ENCODE peak calls at places on chromosomes 12 and 14, in seven cellular contexts. One of them, this sample, is unnamed.

GRCh38 chr12:100504820-100505219 is 31.2 kb downstream of the NR1H4 start:
- DNase-seq in stimulated activated CD4-positive, alpha-beta T cell treated with anti-CD3 and anti-CD28 coated beads, Interleukin-1b, Interleukin-23, amount 100 ng/mL, for 24 hours: no peak
- DNase-seq in NCI-H2029 treated with DMSO at 0.1 percent for 48 hours: no peak
- DNase-seq in NCI-H1092: no peak
- DNase-seq in WTC11: no peak
- DNase-seq in neuronal stem cell: no peak
- DNase-seq in NCI-H1694 treated with DMSO at 0.1 percent for 48 hours: no peak
- DNase-seq in this sample: no peak

GRCh38 chr14:57486767-57487379 is 6.8 kb downstream of the CCDC198 start:
- DNase-seq in neuronal stem cell: peak
- DNase-seq in stimulated activated CD4-positive, alpha-beta T cell treated with anti-CD3 and anti-CD28 coated beads, Interleukin-1b, Interleukin-23, amount 100 ng/mL, for 24 hours: no peak
- DNase-seq in NCI-H2029 treated with DMSO at 0.1 percent for 48 hours: peak
- DNase-seq in NCI-H1092: peak
- DNase-seq in NCI-H1694 treated with DMSO at 0.1 percent for 48 hours: peak
- DNase-seq in WTC11: no peak
- DNase-seq in this sample: no peak

GRCh38 chr12:6323340-6323994 is 13.0 kb downstream of the PLEKHG6 start:
- DNase-seq in stimulated activated CD4-positive, alpha-beta T cell treated with anti-CD3 and anti-CD28 coated beads, Interleukin-1b, Interleukin-23, amount 100 ng/mL, for 24 hours: no peak
- DNase-seq in neuronal stem cell: no peak
- DNase-seq in NCI-H1694 treated with DMSO at 0.1 percent for 48 hours: no peak
- DNase-seq in NCI-H1092: no peak
- DNase-seq in NCI-H2029 treated with DMSO at 0.1 percent for 48 hours: no peak
- DNase-seq in WTC11: peak
- DNase-seq in this sample: no peak

GRCh38 chr14:68232643-68233055 is 413.1 kb downstream of the RAD51B start:
- DNase-seq in WTC11: no peak
- DNase-seq in stimulated activated CD4-positive, alpha-beta T cell treated with anti-CD3 and anti-CD28 coated beads, Interleukin-1b, Interleukin-23, amount 100 ng/mL, for 24 hours: peak
- DNase-seq in NCI-H1694 treated with DMSO at 0.1 percent for 48 hours: no peak
- DNase-seq in neuronal stem cell: no peak
- DNase-seq in NCI-H2029 treated with DMSO at 0.1 percent for 48 hours: no peak
- DNase-seq in NCI-H1092: no peak
- DNase-seq in this sample: no peak

GRCh38 chr12:107570721-107571120 is 114.9 kb upstream of the PWP1 start:
- DNase-seq in stimulated activated CD4-positive, alpha-beta T cell treated with anti-CD3 and anti-CD28 coated beads, Interleukin-1b, Interleukin-23, amount 100 ng/mL, for 24 hours: no peak
- DNase-seq in neuronal stem cell: no peak
- DNase-seq in NCI-H1694 treated with DMSO at 0.1 percent for 48 hours: no peak
- DNase-seq in NCI-H1092: peak
- DNase-seq in WTC11: no peak
- DNase-seq in NCI-H2029 treated with DMSO at 0.1 percent for 48 hours: peak
- DNase-seq in this sample: no peak

GRCh38 chr12:2011641-2012607 is 7.7 kb upstream of the DCP1B start:
- DNase-seq in neuronal stem cell: no peak
- DNase-seq in WTC11: peak
- DNase-seq in stimulated activated CD4-positive, alpha-beta T cell treated with anti-CD3 and anti-CD28 coated beads, Interleukin-1b, Interleukin-23, amount 100 ng/mL, for 24 hours: no peak
- DNase-seq in NCI-H2029 treated with DMSO at 0.1 percent for 48 hours: peak
- DNase-seq in NCI-H1092: peak
- DNase-seq in NCI-H1694 treated with DMSO at 0.1 percent for 48 hours: no peak
- DNase-seq in this sample: no peak

GRCh38 chr12:121789800-121790748 is 3.4 kb downstream of the RHOF start:
- DNase-seq in NCI-H1092: no peak
- DNase-seq in NCI-H2029 treated with DMSO at 0.1 percent for 48 hours: no peak
- DNase-seq in stimulated activated CD4-positive, alpha-beta T cell treated with anti-CD3 and anti-CD28 coated beads, Interleukin-1b, Interleukin-23, amount 100 ng/mL, for 24 hours: peak
- DNase-seq in neuronal stem cell: no peak
- DNase-seq in NCI-H1694 treated with DMSO at 0.1 percent for 48 hours: no peak
- DNase-seq in WTC11: no peak
- DNase-seq in this sample: peak

GRCh38 chr14:72568296-72568992 is 325.5 kb downstream of the DPF3 start:
- DNase-seq in NCI-H2029 treated with DMSO at 0.1 percent for 48 hours: no peak
- DNase-seq in WTC11: no peak
- DNase-seq in stimulated activated CD4-positive, alpha-beta T cell treated with anti-CD3 and anti-CD28 coated beads, Interleukin-1b, Interleukin-23, amount 100 ng/mL, for 24 hours: no peak
- DNase-seq in NCI-H1092: no peak
- DNase-seq in NCI-H1694 treated with DMSO at 0.1 percent for 48 hours: no peak
- DNase-seq in neuronal stem cell: no peak
- DNase-seq in this sample: no peak

GRCh38 chr12:6097384-6097783 is 27.1 kb downstream of the VWF start:
- DNase-seq in WTC11: no peak
- DNase-seq in stimulated activated CD4-positive, alpha-beta T cell treated with anti-CD3 and anti-CD28 coated beads, Interleukin-1b, Interleukin-23, amount 100 ng/mL, for 24 hours: no peak
- DNase-seq in NCI-H1694 treated with DMSO at 0.1 percent for 48 hours: no peak
- DNase-seq in neuronal stem cell: no peak
- DNase-seq in NCI-H1092: no peak
- DNase-seq in NCI-H2029 treated with DMSO at 0.1 percent for 48 hours: no peak
- DNase-seq in this sample: no peak

GRCh38 chr12:3752096-3752709 is 706 bp downstream of the CRACR2A start:
- DNase-seq in NCI-H2029 treated with DMSO at 0.1 percent for 48 hours: no peak
- DNase-seq in stimulated activated CD4-positive, alpha-beta T cell treated with anti-CD3 and anti-CD28 coated beads, Interleukin-1b, Interleukin-23, amount 100 ng/mL, for 24 hours: peak
- DNase-seq in NCI-H1694 treated with DMSO at 0.1 percent for 48 hours: no peak
- DNase-seq in WTC11: no peak
- DNase-seq in NCI-H1092: no peak
- DNase-seq in neuronal stem cell: no peak
- DNase-seq in this sample: peak

GRCh38 chr12:120654656-120655055 is 14.2 kb downstream of the CABP1 start:
- DNase-seq in stimulated activated CD4-positive, alpha-beta T cell treated with anti-CD3 and anti-CD28 coated beads, Interleukin-1b, Interleukin-23, amount 100 ng/mL, for 24 hours: no peak
- DNase-seq in WTC11: no peak
- DNase-seq in NCI-H1694 treated with DMSO at 0.1 percent for 48 hours: no peak
- DNase-seq in neuronal stem cell: no peak
- DNase-seq in NCI-H2029 treated with DMSO at 0.1 percent for 48 hours: no peak
- DNase-seq in NCI-H1092: no peak
- DNase-seq in this sample: no peak

GRCh38 chr12:110079477-110080400 is 31.4 kb upstream of the C12orf76 start:
- DNase-seq in NCI-H1694 treated with DMSO at 0.1 percent for 48 hours: no peak
- DNase-seq in NCI-H1092: no peak
- DNase-seq in neuronal stem cell: no peak
- DNase-seq in NCI-H2029 treated with DMSO at 0.1 percent for 48 hours: peak
- DNase-seq in stimulated activated CD4-positive, alpha-beta T cell treated with anti-CD3 and anti-CD28 coated beads, Interleukin-1b, Interleukin-23, amount 100 ng/mL, for 24 hours: peak
- DNase-seq in WTC11: no peak
- DNase-seq in this sample: peak

GRCh38 chr14:32408018-32408417 is 78.9 kb downstream of the AKAP6 start:
- DNase-seq in NCI-H1092: no peak
- DNase-seq in stimulated activated CD4-positive, alpha-beta T cell treated with anti-CD3 and anti-CD28 coated beads, Interleukin-1b, Interleukin-23, amount 100 ng/mL, for 24 hours: no peak
- DNase-seq in WTC11: no peak
- DNase-seq in NCI-H1694 treated with DMSO at 0.1 percent for 48 hours: no peak
- DNase-seq in neuronal stem cell: no peak
- DNase-seq in NCI-H2029 treated with DMSO at 0.1 percent for 48 hours: no peak
- DNase-seq in this sample: no peak

GRCh38 chr12:15532364-15532977 is 210.2 kb downstream of the PTPRO start:
- DNase-seq in WTC11: peak
- DNase-seq in stimulated activated CD4-positive, alpha-beta T cell treated with anti-CD3 and anti-CD28 coated beads, Interleukin-1b, Interleukin-23, amount 100 ng/mL, for 24 hours: no peak
- DNase-seq in neuronal stem cell: peak
- DNase-seq in NCI-H2029 treated with DMSO at 0.1 percent for 48 hours: no peak
- DNase-seq in NCI-H1694 treated with DMSO at 0.1 percent for 48 hours: peak
- DNase-seq in NCI-H1092: no peak
- DNase-seq in this sample: peak

GRCh38 chr14:93173943-93174395 is 10.7 kb downstream of the MOAP1 start:
- DNase-seq in stimulated activated CD4-positive, alpha-beta T cell treated with anti-CD3 and anti-CD28 coated beads, Interleukin-1b, Interleukin-23, amount 100 ng/mL, for 24 hours: no peak
- DNase-seq in WTC11: no peak
- DNase-seq in neuronal stem cell: no peak
- DNase-seq in NCI-H2029 treated with DMSO at 0.1 percent for 48 hours: no peak
- DNase-seq in NCI-H1694 treated with DMSO at 0.1 percent for 48 hours: no peak
- DNase-seq in NCI-H1092: no peak
- DNase-seq in this sample: no peak

GRCh38 chr12:75551477-75551876 is 40.1 kb upstream of the KRR1 start:
- DNase-seq in stimulated activated CD4-positive, alpha-beta T cell treated with anti-CD3 and anti-CD28 coated beads, Interleukin-1b, Interleukin-23, amount 100 ng/mL, for 24 hours: no peak
- DNase-seq in neuronal stem cell: no peak
- DNase-seq in NCI-H1694 treated with DMSO at 0.1 percent for 48 hours: no peak
- DNase-seq in NCI-H1092: no peak
- DNase-seq in WTC11: no peak
- DNase-seq in NCI-H2029 treated with DMSO at 0.1 percent for 48 hours: no peak
- DNase-seq in this sample: no peak

GRCh38 chr12:76711241-76711640 is 52.7 kb upstream of the ZDHHC17 start:
- DNase-seq in NCI-H1694 treated with DMSO at 0.1 percent for 48 hours: no peak
- DNase-seq in WTC11: no peak
- DNase-seq in NCI-H2029 treated with DMSO at 0.1 percent for 48 hours: no peak
- DNase-seq in stimulated activated CD4-positive, alpha-beta T cell treated with anti-CD3 and anti-CD28 coated beads, Interleukin-1b, Interleukin-23, amount 100 ng/mL, for 24 hours: no peak
- DNase-seq in NCI-H1092: no peak
- DNase-seq in neuronal stem cell: no peak
- DNase-seq in this sample: no peak

GRCh38 chr12:113899042-113899843 is 66.9 kb downstream of the RBM19 start:
- DNase-seq in NCI-H1694 treated with DMSO at 0.1 percent for 48 hours: no peak
- DNase-seq in NCI-H1092: no peak
- DNase-seq in NCI-H2029 treated with DMSO at 0.1 percent for 48 hours: no peak
- DNase-seq in neuronal stem cell: no peak
- DNase-seq in WTC11: no peak
- DNase-seq in stimulated activated CD4-positive, alpha-beta T cell treated with anti-CD3 and anti-CD28 coated beads, Interleukin-1b, Interleukin-23, amount 100 ng/mL, for 24 hours: no peak
- DNase-seq in this sample: no peak

GRCh38 chr12:70393787-70394519 is 27.9 kb downstream of the KCNMB4 start:
- DNase-seq in stimulated activated CD4-positive, alpha-beta T cell treated with anti-CD3 and anti-CD28 coated beads, Interleukin-1b, Interleukin-23, amount 100 ng/mL, for 24 hours: no peak
- DNase-seq in neuronal stem cell: no peak
- DNase-seq in NCI-H1092: no peak
- DNase-seq in NCI-H1694 treated with DMSO at 0.1 percent for 48 hours: no peak
- DNase-seq in NCI-H2029 treated with DMSO at 0.1 percent for 48 hours: no peak
- DNase-seq in WTC11: no peak
- DNase-seq in this sample: no peak

GRCh38 chr14:29930283-29930682 is 2.6 kb upstream of the PRKD1 start:
- DNase-seq in WTC11: no peak
- DNase-seq in neuronal stem cell: no peak
- DNase-seq in NCI-H2029 treated with DMSO at 0.1 percent for 48 hours: no peak
- DNase-seq in stimulated activated CD4-positive, alpha-beta T cell treated with anti-CD3 and anti-CD28 coated beads, Interleukin-1b, Interleukin-23, amount 100 ng/mL, for 24 hours: no peak
- DNase-seq in NCI-H1694 treated with DMSO at 0.1 percent for 48 hours: no peak
- DNase-seq in NCI-H1092: no peak
- DNase-seq in this sample: no peak

GRCh38 chr12:27646149-27646548 is 50.1 kb upstream of the REP15 start:
- DNase-seq in WTC11: no peak
- DNase-seq in NCI-H1092: no peak
- DNase-seq in neuronal stem cell: no peak
- DNase-seq in NCI-H2029 treated with DMSO at 0.1 percent for 48 hours: no peak
- DNase-seq in NCI-H1694 treated with DMSO at 0.1 percent for 48 hours: no peak
- DNase-seq in stimulated activated CD4-positive, alpha-beta T cell treated with anti-CD3 and anti-CD28 coated beads, Interleukin-1b, Interleukin-23, amount 100 ng/mL, for 24 hours: no peak
- DNase-seq in this sample: no peak

GRCh38 chr14:33676135-33676566 is 274.7 kb downstream of the EGLN3 start:
- DNase-seq in NCI-H1694 treated with DMSO at 0.1 percent for 48 hours: peak
- DNase-seq in NCI-H1092: peak
- DNase-seq in stimulated activated CD4-positive, alpha-beta T cell treated with anti-CD3 and anti-CD28 coated beads, Interleukin-1b, Interleukin-23, amount 100 ng/mL, for 24 hours: no peak
- DNase-seq in WTC11: peak
- DNase-seq in neuronal stem cell: peak
- DNase-seq in NCI-H2029 treated with DMSO at 0.1 percent for 48 hours: peak
- DNase-seq in this sample: no peak

GRCh38 chr14:52072266-52072780 is 3.5 kb upstream of the NID2 start:
- DNase-seq in neuronal stem cell: no peak
- DNase-seq in WTC11: no peak
- DNase-seq in NCI-H2029 treated with DMSO at 0.1 percent for 48 hours: no peak
- DNase-seq in NCI-H1092: no peak
- DNase-seq in NCI-H1694 treated with DMSO at 0.1 percent for 48 hours: no peak
- DNase-seq in stimulated activated CD4-positive, alpha-beta T cell treated with anti-CD3 and anti-CD28 coated beads, Interleukin-1b, Interleukin-23, amount 100 ng/mL, for 24 hours: no peak
- DNase-seq in this sample: no peak

GRCh38 chr12:22415342-22416309 is 81.1 kb upstream of the ST8SIA1 start:
- DNase-seq in NCI-H1092: no peak
- DNase-seq in NCI-H1694 treated with DMSO at 0.1 percent for 48 hours: no peak
- DNase-seq in stimulated activated CD4-positive, alpha-beta T cell treated with anti-CD3 and anti-CD28 coated beads, Interleukin-1b, Interleukin-23, amount 100 ng/mL, for 24 hours: no peak
- DNase-seq in NCI-H2029 treated with DMSO at 0.1 percent for 48 hours: no peak
- DNase-seq in neuronal stem cell: no peak
- DNase-seq in WTC11: no peak
- DNase-seq in this sample: no peak

GRCh38 chr14:36625014-36625413 is 36.6 kb upstream of the PAX9 start:
- DNase-seq in NCI-H1092: no peak
- DNase-seq in NCI-H1694 treated with DMSO at 0.1 percent for 48 hours: no peak
- DNase-seq in neuronal stem cell: no peak
- DNase-seq in stimulated activated CD4-positive, alpha-beta T cell treated with anti-CD3 and anti-CD28 coated beads, Interleukin-1b, Interleukin-23, amount 100 ng/mL, for 24 hours: no peak
- DNase-seq in NCI-H2029 treated with DMSO at 0.1 percent for 48 hours: no peak
- DNase-seq in WTC11: no peak
- DNase-seq in this sample: no peak

GRCh38 chr14:103502877-103503276 is 19.8 kb downstream of the CKB start:
- DNase-seq in stimulated activated CD4-positive, alpha-beta T cell treated with anti-CD3 and anti-CD28 coated beads, Interleukin-1b, Interleukin-23, amount 100 ng/mL, for 24 hours: no peak
- DNase-seq in neuronal stem cell: no peak
- DNase-seq in NCI-H1694 treated with DMSO at 0.1 percent for 48 hours: no peak
- DNase-seq in NCI-H2029 treated with DMSO at 0.1 percent for 48 hours: no peak
- DNase-seq in NCI-H1092: no peak
- DNase-seq in WTC11: no peak
- DNase-seq in this sample: peak

GRCh38 chr12:103799504-103800251 is 41.4 kb downstream of the NT5DC3 start:
- DNase-seq in NCI-H2029 treated with DMSO at 0.1 percent for 48 hours: peak
- DNase-seq in NCI-H1694 treated with DMSO at 0.1 percent for 48 hours: no peak
- DNase-seq in NCI-H1092: peak
- DNase-seq in stimulated activated CD4-positive, alpha-beta T cell treated with anti-CD3 and anti-CD28 coated beads, Interleukin-1b, Interleukin-23, amount 100 ng/mL, for 24 hours: no peak
- DNase-seq in neuronal stem cell: no peak
- DNase-seq in WTC11: no peak
- DNase-seq in this sample: no peak

GRCh38 chr14:73829526-73830431 is 21.9 kb upstream of the PTGR2 start:
- DNase-seq in WTC11: no peak
- DNase-seq in NCI-H2029 treated with DMSO at 0.1 percent for 48 hours: no peak
- DNase-seq in NCI-H1694 treated with DMSO at 0.1 percent for 48 hours: no peak
- DNase-seq in neuronal stem cell: no peak
- DNase-seq in NCI-H1092: no peak
- DNase-seq in stimulated activated CD4-positive, alpha-beta T cell treated with anti-CD3 and anti-CD28 coated beads, Interleukin-1b, Interleukin-23, amount 100 ng/mL, for 24 hours: no peak
- DNase-seq in this sample: no peak

GRCh38 chr14:99352688-99353280 is 80.8 kb upstream of the BCL11B start:
- DNase-seq in NCI-H1694 treated with DMSO at 0.1 percent for 48 hours: no peak
- DNase-seq in NCI-H2029 treated with DMSO at 0.1 percent for 48 hours: no peak
- DNase-seq in WTC11: no peak
- DNase-seq in stimulated activated CD4-positive, alpha-beta T cell treated with anti-CD3 and anti-CD28 coated beads, Interleukin-1b, Interleukin-23, amount 100 ng/mL, for 24 hours: no peak
- DNase-seq in neuronal stem cell: no peak
- DNase-seq in NCI-H1092: no peak
- DNase-seq in this sample: no peak

This sample was measured in B cell.